ENCODE peak calls at places on chromosomes 1 and 21, in six cellular contexts. U is right cardiac atrium, W is esophagus squamous epithelium, B is fibroblast of pulmonary artery, Z is kidney, K is HFF-Myc. J is an unnamed sample.

GRCh38 chr1:63864224-63864623 is 90.4 kb downstream of the ROR1 start:
- DNase-seq in U (no peak), W (no peak), B (no peak), Z (no peak), K (no peak), J (no peak)

GRCh38 chr1:92307980-92308379 is 9.1 kb downstream of the RPAP2 start:
- DNase-seq in U (no peak), W (no peak), B (no peak), Z (no peak), K (no peak), J (no peak)

GRCh38 chr1:182666736-182667135 is 17.7 kb downstream of the RGS8 start:
- DNase-seq in U (no peak), W (no peak), B (no peak), Z (no peak), K (no peak), J (no peak)

GRCh38 chr1:31705080-31705866 is 1.5 kb upstream of the COL16A1 start:
- DNase-seq in U (peak), W (no peak), B (peak), Z (peak), K (no peak), J (no peak)

GRCh38 chr1:78303620-78304019 is 187.2 kb upstream of the PTGFR start:
- DNase-seq in U (peak), W (no peak), B (peak), Z (no peak), K (no peak), J (no peak)

GRCh38 chr1:155977607-155978324 is 581 bp downstream of the ARHGEF2 start:
- DNase-seq in U (peak), W (no peak), B (peak), Z (peak), K (no peak), J (no peak)

GRCh38 chr1:93081716-93082115 is 2.6 kb downstream of the MTF2 start:
- DNase-seq in U (no peak), W (no peak), B (peak), Z (no peak), K (peak), J (no peak)

GRCh38 chr1:35573198-35573775 is at the start of gene TFAP2E:
- DNase-seq in U (peak), W (no peak), B (peak), Z (peak), K (no peak), J (peak)

GRCh38 chr1:208434008-208434407 is 189.8 kb upstream of the PLXNA2 start:
- DNase-seq in U (no peak), W (no peak), B (no peak), Z (no peak), K (no peak), J (no peak)

GRCh38 chr1:185156321-185156853 is 366 bp downstream of the TRMT1L start:
- DNase-seq in U (no peak), W (no peak), B (peak), Z (no peak), K (no peak), J (peak)

GRCh38 chr1:209218113-209218512 is 365.4 kb upstream of the CAMK1G start:
- DNase-seq in U (no peak), W (no peak), B (no peak), Z (no peak), K (no peak), J (no peak)

GRCh38 chr1:8679411-8679800 is 138.0 kb downstream of the RERE start:
- DNase-seq in U (no peak), W (no peak), B (peak), Z (no peak), K (no peak), J (no peak)

GRCh38 chr1:23216771-23217420 is 406 bp downstream of the HTR1D start:
- DNase-seq in U (no peak), W (no peak), B (no peak), Z (no peak), K (no peak), J (peak)

GRCh38 chr1:186792870-186793581 is 35.7 kb upstream of the PLA2G4A start:
- DNase-seq in U (no peak), W (no peak), B (peak), Z (no peak), K (no peak), J (no peak)

GRCh38 chr1:220274122-220274855 is 2.0 kb upstream of the RAB3GAP2 start:
- DNase-seq in U (peak), W (no peak), B (peak), Z (no peak), K (no peak), J (no peak)

GRCh38 chr1:156583821-156584622 is 4.5 kb downstream of the TTC24 start:
- DNase-seq in U (peak), W (no peak), B (peak), Z (no peak), K (peak), J (no peak)

GRCh38 chr1:175750366-175751111 is 7.1 kb upstream of the TNR start:
- DNase-seq in U (no peak), W (no peak), B (no peak), Z (no peak), K (no peak), J (no peak)

GRCh38 chr1:86757272-86757984 is 53.1 kb downstream of the SH3GLB1 start:
- DNase-seq in U (peak), W (no peak), B (peak), Z (no peak), K (no peak), J (no peak)

GRCh38 chr1:152479792-152480595 is 30.6 kb upstream of the LCE5A start:
- DNase-seq in U (peak), W (no peak), B (peak), Z (no peak), K (no peak), J (peak)

GRCh38 chr1:30315185-30315960 is 408.0 kb downstream of the MATN1 start:
- DNase-seq in U (no peak), W (no peak), B (no peak), Z (no peak), K (no peak), J (no peak)

GRCh38 chr1:52403566-52404115 is 582 bp downstream of the ORC1 start:
- DNase-seq in U (no peak), W (no peak), B (peak), Z (no peak), K (peak), J (no peak)

GRCh38 chr1:161706483-161707347 is at the start of gene FCRLA:
- DNase-seq in U (no peak), W (no peak), B (peak), Z (no peak), K (peak), J (no peak)

GRCh38 chr1:153536618-153537375 is 1.0 kb upstream of the S100A6 start:
- DNase-seq in U (no peak), W (no peak), B (no peak), Z (peak), K (no peak), J (peak)

GRCh38 chr1:55993608-55994251 is 585.6 kb downstream of the PLPP3 start:
- DNase-seq in U (no peak), W (no peak), B (no peak), Z (no peak), K (peak), J (no peak)

GRCh38 chr1:241551759-241552638 is 19.8 kb downstream of the KMO start:
- DNase-seq in U (peak), W (no peak), B (no peak), Z (no peak), K (no peak), J (peak)

GRCh38 chr1:169186106-169186505 is 79.6 kb downstream of the ATP1B1 start:
- DNase-seq in U (no peak), W (no peak), B (no peak), Z (no peak), K (no peak), J (no peak)

GRCh38 chr1:16980473-16981268 is at the start of gene MFAP2:
- DNase-seq in U (no peak), W (no peak), B (peak), Z (no peak), K (no peak), J (no peak)

GRCh38 chr21:36859744-36860501 is 106.5 kb downstream of the HLCS start:
- DNase-seq in U (peak), W (no peak), B (peak), Z (peak), K (no peak), J (peak)

GRCh38 chr1:207858806-207859205 is 52.1 kb downstream of the CD34 start:
- DNase-seq in U (no peak), W (no peak), B (peak), Z (no peak), K (no peak), J (no peak)

GRCh38 chr1:183349201-183349711 is 68.9 kb downstream of the NMNAT2 start:
- DNase-seq in U (peak), W (no peak), B (peak), Z (no peak), K (no peak), J (no peak)

GRCh38 chr1:154573168-154573510 is 5.6 kb downstream of the CHRNB2 start:
- DNase-seq in U (no peak), W (no peak), B (no peak), Z (no peak), K (no peak), J (no peak)

GRCh38 chr1:171994293-171994692 is 153.0 kb downstream of the DNM3 start:
- DNase-seq in U (no peak), W (no peak), B (no peak), Z (no peak), K (no peak), J (no peak)

GRCh38 chr1:155801149-155801548 is 55.9 kb downstream of the GON4L start:
- DNase-seq in U (no peak), W (no peak), B (peak), Z (no peak), K (no peak), J (no peak)

GRCh38 chr1:214808845-214809460 is 206.0 kb downstream of the CENPF start:
- DNase-seq in U (no peak), W (no peak), B (peak), Z (no peak), K (peak), J (no peak)

GRCh38 chr1:53979712-53980450 is 33.7 kb downstream of the LRRC42 start:
- DNase-seq in U (no peak), W (no peak), B (no peak), Z (no peak), K (no peak), J (no peak)

GRCh38 chr1:156933136-156933535 is 12.7 kb downstream of the LRRC71 start:
- DNase-seq in U (no peak), W (no peak), B (no peak), Z (no peak), K (no peak), J (no peak)

GRCh38 chr1:151145158-151146071 is 1.0 kb downstream of the SEMA6C start:
- DNase-seq in U (peak), W (no peak), B (peak), Z (peak), K (no peak), J (peak)

DNA sequence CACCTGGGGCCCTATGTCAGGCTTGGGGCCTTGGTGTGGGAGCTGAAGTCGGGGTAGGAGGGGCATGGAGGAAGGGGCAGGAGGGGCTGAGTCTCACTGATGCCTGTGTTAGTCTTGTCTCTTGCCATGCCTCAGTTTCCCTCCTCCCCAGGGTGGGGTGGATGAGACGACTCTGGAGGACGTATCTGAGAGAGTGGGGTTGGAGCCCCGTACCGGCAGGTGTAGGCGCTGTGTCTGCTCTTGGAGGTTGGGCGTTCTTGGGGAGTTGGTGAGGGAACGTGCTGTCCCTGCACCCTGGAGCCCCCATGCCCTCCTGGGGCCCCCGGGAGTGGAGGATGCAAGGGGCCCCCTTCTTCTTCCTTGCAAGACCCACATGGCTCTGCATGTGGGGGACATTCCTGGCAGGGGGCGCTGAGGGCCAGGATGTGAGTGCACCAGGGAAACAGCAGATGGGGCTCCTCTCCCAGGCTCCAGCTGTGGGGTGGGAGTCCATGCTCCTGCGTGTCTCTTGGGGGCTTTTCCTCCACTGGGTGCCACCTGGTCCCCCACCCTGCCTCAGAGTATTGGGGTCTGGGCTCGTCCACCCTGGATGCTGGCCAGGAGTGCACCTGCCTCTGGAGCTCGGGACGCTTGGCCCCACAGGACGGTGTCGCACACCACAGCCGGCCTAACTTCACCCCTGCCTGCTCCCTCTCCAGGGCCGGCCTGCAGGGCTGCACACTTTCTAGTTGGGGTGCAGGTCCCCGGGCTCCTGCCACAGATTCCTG is 1.4 kb upstream of the TNFRSF14 start:
- DNase-seq in U (peak), W (no peak), B (no peak), Z (no peak), K (no peak), J (peak)
- H3K4me3 ChIP-seq in U (no peak), W (peak), B (no peak), Z (no peak), K (no peak), J (no peak)

GRCh38 chr1:64934115-64934880 is 32.1 kb downstream of the JAK1 start:
- DNase-seq in U (peak), W (no peak), B (peak), Z (no peak), K (no peak), J (no peak)

GRCh38 chr1:64932962-64933295 is 33.4 kb downstream of the JAK1 start:
- DNase-seq in U (no peak), W (no peak), B (no peak), Z (no peak), K (no peak), J (no peak)

GRCh38 chr1:64935551-64936158 is 30.7 kb downstream of the JAK1 start:
- DNase-seq in U (no peak), W (no peak), B (no peak), Z (no peak), K (no peak), J (no peak)

GRCh38 chr1:64936958-64937357 is 29.4 kb downstream of the JAK1 start:
- DNase-seq in U (no peak), W (no peak), B (peak), Z (no peak), K (no peak), J (no peak)

GRCh38 chr1:64933296-64934070 is 32.9 kb downstream of the JAK1 start:
- DNase-seq in U (peak), W (no peak), B (peak), Z (no peak), K (peak), J (no peak)
- H3K4me3 ChIP-seq in U (no peak), W (no peak), B (no peak), Z (no peak), K (peak), J (no peak)

GRCh38 chr1:244339776-244340175 is 111.9 kb downstream of the ADSS2 start:
- DNase-seq in U (no peak), W (no peak), B (no peak), Z (no peak), K (no peak), J (no peak)

GRCh38 chr1:244337839-244338238 is 113.9 kb downstream of the ADSS2 start:
- DNase-seq in U (no peak), W (no peak), B (no peak), Z (no peak), K (no peak), J (no peak)

GRCh38 chr1:244341455-244342450 is 110.0 kb downstream of the ADSS2 start:
- DNase-seq in U (no peak), W (no peak), B (peak), Z (no peak), K (no peak), J (peak)

GRCh38 chr1:244340396-244340795 is 111.3 kb downstream of the ADSS2 start:
- DNase-seq in U (no peak), W (no peak), B (no peak), Z (no peak), K (no peak), J (no peak)

DNA sequence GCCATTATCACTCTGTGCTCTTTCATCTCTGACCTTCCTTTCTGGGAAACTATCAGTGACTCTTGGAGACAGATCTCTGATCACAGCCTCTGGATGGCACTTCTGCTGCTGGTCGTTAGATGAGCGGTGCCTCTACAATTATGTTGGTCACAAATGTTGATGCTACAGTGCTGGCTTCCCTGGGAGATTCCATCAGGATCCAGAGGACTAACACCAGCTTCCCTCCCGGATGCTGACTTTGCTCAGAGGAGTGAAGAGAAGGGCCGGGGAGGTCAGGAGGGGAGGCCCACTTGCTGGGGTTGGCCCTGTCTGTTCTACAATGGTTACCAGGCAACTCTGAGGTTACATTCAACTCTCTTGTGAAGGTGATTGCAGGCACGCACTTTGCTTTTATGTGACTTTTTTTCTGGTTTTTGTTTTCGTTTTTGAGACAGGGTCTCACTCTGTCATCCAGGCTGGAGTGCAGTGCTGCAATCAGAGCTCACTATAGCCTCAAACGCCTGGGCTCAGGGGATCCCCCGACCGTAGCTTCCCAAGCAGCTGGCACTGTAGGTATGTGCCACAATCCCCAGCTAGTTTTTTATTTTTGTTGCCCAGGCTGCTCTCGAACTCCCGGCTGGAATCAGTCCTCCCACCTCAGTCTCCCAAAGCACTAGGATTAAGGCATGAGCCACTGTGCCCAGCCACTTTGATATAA is 112.6 kb downstream of the ADSS2 start:
- DNase-seq in U (no peak), W (no peak), B (no peak), Z (no peak), K (no peak), J (no peak)
- H3K4me3 ChIP-seq in U (no peak), W (no peak), B (no peak), Z (no peak), K (no peak), J (no peak)

GRCh38 chr21:33019885-33020557 is 5.7 kb upstream of the OLIG2 start:
- DNase-seq in U (no peak), W (no peak), B (no peak), Z (no peak), K (no peak), J (peak)
- H3K4me3 ChIP-seq in U (peak), W (no peak), B (no peak), Z (no peak), K (no peak), J (peak)

DNA sequence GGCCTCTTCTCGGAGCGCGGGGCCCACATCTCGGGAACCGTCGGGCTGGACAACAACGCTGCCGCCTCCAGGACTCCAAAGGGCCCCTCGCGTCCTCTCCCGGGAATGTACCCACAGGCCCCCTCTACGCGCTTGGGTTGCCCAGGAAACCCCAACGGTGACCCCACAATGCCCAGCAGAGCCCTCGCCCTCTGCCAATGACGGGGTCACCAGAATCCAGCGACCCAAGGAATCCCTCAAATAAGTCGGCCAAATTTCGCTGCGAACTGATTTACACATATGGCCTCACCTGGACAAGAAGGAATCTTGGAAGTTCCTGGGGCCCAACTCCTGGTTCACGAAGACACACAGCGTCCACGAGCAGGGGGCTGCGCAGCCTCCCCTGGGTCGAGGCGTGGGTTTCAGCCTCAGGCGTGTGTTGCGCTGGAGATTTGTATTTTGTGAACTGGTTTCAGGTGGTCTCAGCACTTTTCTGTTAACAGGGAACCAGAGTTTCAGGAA is 78.1 kb downstream of the DESI2 start:
- DNase-seq in U (no peak), W (no peak), B (no peak), Z (no peak), K (no peak), J (no peak)
- H3K4me3 ChIP-seq in U (peak), W (peak), B (peak), Z (no peak), K (peak), J (peak)

GRCh38 chr1:68234094-68234493 is 1.8 kb upstream of the WLS start:
- DNase-seq in U (no peak), W (no peak), B (no peak), Z (no peak), K (no peak), J (no peak)
- H3K4me3 ChIP-seq in U (no peak), W (no peak), B (no peak), Z (no peak), K (no peak), J (no peak)

J was measured in left lung.